ENCODE peak calls at places on chromosomes 3 and 15, in eight cellular contexts. One of them, this sample, is unnamed.

GRCh38 chr15:67521770-67522568 is 1.0 kb downstream of the C15orf61 start:
- DNase-seq in PC-3: peak; percentile 20
- DNase-seq in CD8-positive, alpha-beta T cell: no peak
- DNase-seq in stomach: no peak
- DNase-seq in kidney epithelial cell: no peak
- DNase-seq in CD4-positive, CD25-positive, alpha-beta regulatory T cell: peak; percentile 15
- DNase-seq in left ventricle myocardium inferior: no peak
- DNase-seq in cardiac muscle cell: no peak
- DNase-seq in this sample: no peak

GRCh38 chr3:114221165-114221880 is 16.1 kb downstream of the ZNF80 start:
- DNase-seq in CD8-positive, alpha-beta T cell: no peak
- DNase-seq in cardiac muscle cell: no peak
- DNase-seq in CD4-positive, CD25-positive, alpha-beta regulatory T cell: peak; percentile 56
- DNase-seq in PC-3: no peak
- DNase-seq in stomach: no peak
- DNase-seq in left ventricle myocardium inferior: peak; percentile 43
- DNase-seq in kidney epithelial cell: no peak
- DNase-seq in this sample: no peak

GRCh38 chr15:47293763-47294162 is 423.5 kb upstream of the SEMA6D start:
- DNase-seq in PC-3: no peak
- DNase-seq in left ventricle myocardium inferior: peak; percentile 65
- DNase-seq in CD4-positive, CD25-positive, alpha-beta regulatory T cell: no peak
- DNase-seq in cardiac muscle cell: no peak
- DNase-seq in stomach: no peak
- DNase-seq in CD8-positive, alpha-beta T cell: no peak
- DNase-seq in kidney epithelial cell: no peak
- DNase-seq in this sample: no peak

GRCh38 chr15:61013146-61013545 is 216.0 kb downstream of the RORA start:
- DNase-seq in cardiac muscle cell: no peak
- DNase-seq in CD8-positive, alpha-beta T cell: no peak
- DNase-seq in left ventricle myocardium inferior: no peak
- DNase-seq in stomach: no peak
- DNase-seq in PC-3: no peak
- DNase-seq in kidney epithelial cell: no peak
- DNase-seq in CD4-positive, CD25-positive, alpha-beta regulatory T cell: no peak
- DNase-seq in this sample: no peak

GRCh38 chr15:31399544-31400171 is 73.0 kb downstream of the KLF13 start:
- DNase-seq in left ventricle myocardium inferior: peak; percentile 14
- DNase-seq in CD8-positive, alpha-beta T cell: no peak
- DNase-seq in CD4-positive, CD25-positive, alpha-beta regulatory T cell: no peak
- DNase-seq in kidney epithelial cell: no peak
- DNase-seq in stomach: no peak
- DNase-seq in PC-3: no peak
- DNase-seq in cardiac muscle cell: no peak
- DNase-seq in this sample: no peak

GRCh38 chr3:59812778-59813558 is 763.1 kb upstream of the CFAP20DC start:
- DNase-seq in PC-3: no peak
- DNase-seq in CD8-positive, alpha-beta T cell: no peak
- DNase-seq in left ventricle myocardium inferior: no peak
- DNase-seq in kidney epithelial cell: no peak
- DNase-seq in CD4-positive, CD25-positive, alpha-beta regulatory T cell: no peak
- DNase-seq in cardiac muscle cell: peak; percentile 49
- DNase-seq in stomach: no peak
- DNase-seq in this sample: no peak

GRCh38 chr3:190424478-190425439 is 24.9 kb downstream of the TMEM207 start:
- DNase-seq in PC-3: peak; percentile 78
- DNase-seq in stomach: peak; percentile 33
- DNase-seq in cardiac muscle cell: peak; percentile 64
- DNase-seq in CD4-positive, CD25-positive, alpha-beta regulatory T cell: peak; percentile 33
- DNase-seq in kidney epithelial cell: no peak
- DNase-seq in left ventricle myocardium inferior: peak; percentile 24
- DNase-seq in CD8-positive, alpha-beta T cell: peak; percentile 1
- DNase-seq in this sample: no peak

GRCh38 chr3:112930771-112931170 is 44.1 kb downstream of the CD200R1 start:
- DNase-seq in cardiac muscle cell: no peak
- DNase-seq in kidney epithelial cell: no peak
- DNase-seq in left ventricle myocardium inferior: no peak
- DNase-seq in PC-3: no peak
- DNase-seq in stomach: no peak
- DNase-seq in CD8-positive, alpha-beta T cell: no peak
- DNase-seq in CD4-positive, CD25-positive, alpha-beta regulatory T cell: no peak
- DNase-seq in this sample: no peak

GRCh38 chr3:150094150-150094932 is 123.6 kb upstream of the PFN2 start:
- DNase-seq in PC-3: peak; percentile 92
- DNase-seq in cardiac muscle cell: no peak
- DNase-seq in left ventricle myocardium inferior: no peak
- DNase-seq in CD8-positive, alpha-beta T cell: no peak
- DNase-seq in CD4-positive, CD25-positive, alpha-beta regulatory T cell: no peak
- DNase-seq in stomach: no peak
- DNase-seq in kidney epithelial cell: peak; percentile 65
- DNase-seq in this sample: no peak

GRCh38 chr3:196219194-196219969 is 3.0 kb downstream of the SLC51A start:
- DNase-seq in stomach: no peak
- DNase-seq in PC-3: peak; percentile 91
- DNase-seq in CD4-positive, CD25-positive, alpha-beta regulatory T cell: peak; percentile 69
- DNase-seq in cardiac muscle cell: no peak
- DNase-seq in left ventricle myocardium inferior: peak; percentile 36
- DNase-seq in kidney epithelial cell: peak; percentile 66
- DNase-seq in CD8-positive, alpha-beta T cell: peak; percentile 43
- DNase-seq in this sample: no peak

GRCh38 chr15:62883938-62884479 is 158.5 kb upstream of the TPM1 start:
- DNase-seq in kidney epithelial cell: no peak
- DNase-seq in PC-3: no peak
- DNase-seq in cardiac muscle cell: no peak
- DNase-seq in CD8-positive, alpha-beta T cell: no peak
- DNase-seq in stomach: no peak
- DNase-seq in CD4-positive, CD25-positive, alpha-beta regulatory T cell: no peak
- DNase-seq in left ventricle myocardium inferior: no peak
- DNase-seq in this sample: no peak

GRCh38 chr15:57138260-57138895 is 219.9 kb downstream of the TCF12 start:
- DNase-seq in kidney epithelial cell: no peak
- DNase-seq in PC-3: peak; percentile 66
- DNase-seq in left ventricle myocardium inferior: no peak
- DNase-seq in CD8-positive, alpha-beta T cell: no peak
- DNase-seq in CD4-positive, CD25-positive, alpha-beta regulatory T cell: no peak
- DNase-seq in stomach: peak; percentile 31
- DNase-seq in cardiac muscle cell: peak; percentile 74
- DNase-seq in this sample: no peak

GRCh38 chr3:71875461-71875947 is 90.6 kb upstream of the PROK2 start:
- DNase-seq in kidney epithelial cell: peak; percentile 26
- DNase-seq in CD8-positive, alpha-beta T cell: peak; percentile 60
- DNase-seq in left ventricle myocardium inferior: peak; percentile 70
- DNase-seq in CD4-positive, CD25-positive, alpha-beta regulatory T cell: peak; percentile 74
- DNase-seq in cardiac muscle cell: peak; percentile 79
- DNase-seq in stomach: peak; percentile 76
- DNase-seq in PC-3: peak; percentile 83
- DNase-seq in this sample: peak; percentile 86

GRCh38 chr3:61688307-61688695 is 126.9 kb downstream of the PTPRG start:
- DNase-seq in left ventricle myocardium inferior: no peak
- DNase-seq in CD8-positive, alpha-beta T cell: no peak
- DNase-seq in cardiac muscle cell: peak; percentile 30
- DNase-seq in stomach: no peak
- DNase-seq in PC-3: no peak
- DNase-seq in CD4-positive, CD25-positive, alpha-beta regulatory T cell: no peak
- DNase-seq in kidney epithelial cell: no peak
- DNase-seq in this sample: no peak

GRCh38 chr3:175743733-175744400 is 884.7 kb downstream of the NAALADL2 start:
- DNase-seq in CD4-positive, CD25-positive, alpha-beta regulatory T cell: no peak
- DNase-seq in stomach: no peak
- DNase-seq in PC-3: peak; percentile 92
- DNase-seq in cardiac muscle cell: no peak
- DNase-seq in left ventricle myocardium inferior: no peak
- DNase-seq in kidney epithelial cell: peak; percentile 56
- DNase-seq in CD8-positive, alpha-beta T cell: no peak
- DNase-seq in this sample: no peak

GRCh38 chr3:65915477-65915876 is 123.2 kb downstream of the MAGI1 start:
- DNase-seq in CD8-positive, alpha-beta T cell: no peak
- DNase-seq in PC-3: no peak
- DNase-seq in stomach: no peak
- DNase-seq in kidney epithelial cell: no peak
- DNase-seq in CD4-positive, CD25-positive, alpha-beta regulatory T cell: no peak
- DNase-seq in cardiac muscle cell: no peak
- DNase-seq in left ventricle myocardium inferior: no peak
- DNase-seq in this sample: no peak

GRCh38 chr3:39453134-39453533 is 14.3 kb upstream of the MOBP start:
- DNase-seq in stomach: no peak
- DNase-seq in cardiac muscle cell: no peak
- DNase-seq in CD8-positive, alpha-beta T cell: no peak
- DNase-seq in CD4-positive, CD25-positive, alpha-beta regulatory T cell: no peak
- DNase-seq in PC-3: no peak
- DNase-seq in left ventricle myocardium inferior: no peak
- DNase-seq in kidney epithelial cell: no peak
- DNase-seq in this sample: no peak

GRCh38 chr3:134699141-134699711 is 48.4 kb upstream of the KY start:
- DNase-seq in PC-3: no peak
- DNase-seq in left ventricle myocardium inferior: no peak
- DNase-seq in cardiac muscle cell: no peak
- DNase-seq in kidney epithelial cell: no peak
- DNase-seq in stomach: no peak
- DNase-seq in CD4-positive, CD25-positive, alpha-beta regulatory T cell: no peak
- DNase-seq in CD8-positive, alpha-beta T cell: no peak
- DNase-seq in this sample: peak; percentile 84

GRCh38 chr3:11455977-11456376 is 183.8 kb downstream of the ATG7 start:
- DNase-seq in kidney epithelial cell: no peak
- DNase-seq in left ventricle myocardium inferior: no peak
- DNase-seq in CD4-positive, CD25-positive, alpha-beta regulatory T cell: no peak
- DNase-seq in cardiac muscle cell: no peak
- DNase-seq in PC-3: no peak
- DNase-seq in CD8-positive, alpha-beta T cell: no peak
- DNase-seq in stomach: no peak
- DNase-seq in this sample: no peak

DNA sequence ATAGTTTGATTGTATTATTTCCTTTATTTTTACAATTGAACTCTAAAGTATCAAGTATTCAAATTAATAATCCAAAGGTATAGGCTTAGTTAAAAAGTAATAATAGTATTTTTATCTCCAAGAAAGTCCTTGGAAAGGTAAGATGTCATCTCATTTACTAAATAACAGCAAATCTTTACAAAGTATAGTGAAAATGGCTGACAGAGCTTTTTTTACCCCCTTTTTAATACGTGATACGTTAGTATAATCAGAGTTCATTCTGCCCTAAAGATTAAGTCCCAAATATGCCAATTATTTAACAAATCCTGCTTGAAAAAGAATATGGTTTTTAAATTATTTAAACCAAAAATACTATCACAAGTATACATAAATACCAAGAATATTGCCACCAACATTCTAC is 12.2 kb downstream of the CBLB start:
- DNase-seq in kidney epithelial cell: no peak
- DNase-seq in cardiac muscle cell: no peak
- DNase-seq in left ventricle myocardium inferior: no peak
- DNase-seq in CD4-positive, CD25-positive, alpha-beta regulatory T cell: no peak
- DNase-seq in PC-3: no peak
- DNase-seq in CD8-positive, alpha-beta T cell: no peak
- DNase-seq in stomach: no peak
- DNase-seq in this sample: no peak
- H3K36me3 ChIP-seq in kidney epithelial cell: no peaks in the 10 kb centered on the region
- H3K36me3 ChIP-seq in cardiac muscle cell: peaks cover 13% of the 10 kb centered on the region
- H3K36me3 ChIP-seq in left ventricle myocardium inferior: peaks cover 56% of the 10 kb centered on the region
- H3K36me3 ChIP-seq in CD4-positive, CD25-positive, alpha-beta regulatory T cell: peaks cover 56% of the 10 kb centered on the region
- H3K36me3 ChIP-seq in PC-3: peaks cover 9% of the 10 kb centered on the region
- H3K36me3 ChIP-seq in CD8-positive, alpha-beta T cell: peaks cover 10% of the 10 kb centered on the region
- H3K36me3 ChIP-seq in stomach: peaks cover 53% of the 10 kb centered on the region
- H3K36me3 ChIP-seq in this sample: no peaks in the 10 kb centered on the region

DNA sequence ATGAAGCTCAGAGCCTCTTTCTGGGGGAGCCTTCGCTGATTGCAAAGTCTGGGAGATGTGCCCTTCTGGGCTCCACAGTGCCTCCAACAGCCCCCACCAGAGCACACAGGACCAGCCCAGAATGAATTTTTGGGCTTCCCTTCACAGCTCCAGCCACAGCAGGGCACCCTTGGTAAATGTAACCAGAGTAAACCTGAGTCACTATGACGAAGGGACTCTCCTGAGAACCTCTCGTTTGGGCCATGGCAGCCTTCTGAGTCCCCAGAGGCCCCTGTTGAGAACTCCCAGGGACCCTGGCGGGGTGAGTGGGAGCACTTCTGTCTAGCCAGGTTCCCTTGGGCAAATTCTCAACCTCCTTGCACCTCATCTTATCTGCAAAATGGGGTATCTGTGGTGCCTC is 20.8 kb downstream of the FAM3D start:
- DNase-seq in left ventricle myocardium inferior: no peak
- DNase-seq in PC-3: peak; percentile 26
- DNase-seq in cardiac muscle cell: no peak
- DNase-seq in CD8-positive, alpha-beta T cell: no peak
- DNase-seq in kidney epithelial cell: no peak
- DNase-seq in CD4-positive, CD25-positive, alpha-beta regulatory T cell: no peak
- DNase-seq in stomach: no peak
- DNase-seq in this sample: no peak
- H3K36me3 ChIP-seq in left ventricle myocardium inferior: no peaks in the 10 kb centered on the region
- H3K36me3 ChIP-seq in PC-3: no peaks in the 10 kb centered on the region
- H3K36me3 ChIP-seq in cardiac muscle cell: no peaks in the 10 kb centered on the region
- H3K36me3 ChIP-seq in CD8-positive, alpha-beta T cell: no peaks in the 10 kb centered on the region
- H3K36me3 ChIP-seq in kidney epithelial cell: no peaks in the 10 kb centered on the region
- H3K36me3 ChIP-seq in CD4-positive, CD25-positive, alpha-beta regulatory T cell: no peaks in the 10 kb centered on the region
- H3K36me3 ChIP-seq in stomach: no peaks in the 10 kb centered on the region
- H3K36me3 ChIP-seq in this sample: no peaks in the 10 kb centered on the region

GRCh38 chr15:100980410-100981046 is 61.4 kb downstream of the LRRK1 start:
- DNase-seq in PC-3: no peak
- DNase-seq in stomach: no peak
- DNase-seq in CD8-positive, alpha-beta T cell: no peak
- DNase-seq in cardiac muscle cell: no peak
- DNase-seq in kidney epithelial cell: no peak
- DNase-seq in CD4-positive, CD25-positive, alpha-beta regulatory T cell: no peak
- DNase-seq in left ventricle myocardium inferior: no peak
- DNase-seq in this sample: no peak
- H3K36me3 ChIP-seq in PC-3: no peaks in the 10 kb centered on the region
- H3K36me3 ChIP-seq in stomach: peaks cover 15% of the 10 kb centered on the region
- H3K36me3 ChIP-seq in CD8-positive, alpha-beta T cell: no peaks in the 10 kb centered on the region
- H3K36me3 ChIP-seq in cardiac muscle cell: no peaks in the 10 kb centered on the region
- H3K36me3 ChIP-seq in kidney epithelial cell: no peaks in the 10 kb centered on the region
- H3K36me3 ChIP-seq in CD4-positive, CD25-positive, alpha-beta regulatory T cell: no peaks in the 10 kb centered on the region
- H3K36me3 ChIP-seq in left ventricle myocardium inferior: no peaks in the 10 kb centered on the region
- H3K36me3 ChIP-seq in this sample: no peaks in the 10 kb centered on the region

GRCh38 chr15:72342385-72342784 is 22.4 kb upstream of the CELF6 start:
- DNase-seq in cardiac muscle cell: peak; percentile 40
- DNase-seq in PC-3: peak; percentile 70
- DNase-seq in CD8-positive, alpha-beta T cell: no peak
- DNase-seq in stomach: peak; percentile 32
- DNase-seq in CD4-positive, CD25-positive, alpha-beta regulatory T cell: peak; percentile 19
- DNase-seq in left ventricle myocardium inferior: no peak
- DNase-seq in kidney epithelial cell: no peak
- DNase-seq in this sample: peak; percentile 19

GRCh38 chr15:72340366-72340765 is 20.4 kb upstream of the CELF6 start:
- DNase-seq in kidney epithelial cell: no peak
- DNase-seq in CD8-positive, alpha-beta T cell: no peak
- DNase-seq in stomach: no peak
- DNase-seq in PC-3: no peak
- DNase-seq in left ventricle myocardium inferior: no peak
- DNase-seq in CD4-positive, CD25-positive, alpha-beta regulatory T cell: no peak
- DNase-seq in cardiac muscle cell: no peak
- DNase-seq in this sample: peak; percentile 52

GRCh38 chr15:72344602-72345001 is 24.6 kb upstream of the CELF6 start:
- DNase-seq in PC-3: no peak
- DNase-seq in CD4-positive, CD25-positive, alpha-beta regulatory T cell: no peak
- DNase-seq in cardiac muscle cell: no peak
- DNase-seq in CD8-positive, alpha-beta T cell: no peak
- DNase-seq in kidney epithelial cell: no peak
- DNase-seq in left ventricle myocardium inferior: no peak
- DNase-seq in stomach: no peak
- DNase-seq in this sample: no peak

GRCh38 chr15:72341361-72341760 is 21.4 kb upstream of the CELF6 start:
- DNase-seq in kidney epithelial cell: no peak
- DNase-seq in CD8-positive, alpha-beta T cell: no peak
- DNase-seq in cardiac muscle cell: peak; percentile 63
- DNase-seq in left ventricle myocardium inferior: no peak
- DNase-seq in CD4-positive, CD25-positive, alpha-beta regulatory T cell: no peak
- DNase-seq in PC-3: peak; percentile 51
- DNase-seq in stomach: no peak
- DNase-seq in this sample: peak; percentile 31

GRCh38 chr15:72345280-72345679 is 25.3 kb upstream of the CELF6 start:
- DNase-seq in CD8-positive, alpha-beta T cell: no peak
- DNase-seq in PC-3: no peak
- DNase-seq in cardiac muscle cell: no peak
- DNase-seq in kidney epithelial cell: no peak
- DNase-seq in left ventricle myocardium inferior: no peak
- DNase-seq in stomach: no peak
- DNase-seq in CD4-positive, CD25-positive, alpha-beta regulatory T cell: no peak
- DNase-seq in this sample: no peak
- H3K36me3 ChIP-seq in CD8-positive, alpha-beta T cell: peaks cover 45% of the 10 kb centered on the region
- H3K36me3 ChIP-seq in PC-3: no peaks in the 10 kb centered on the region
- H3K36me3 ChIP-seq in cardiac muscle cell: peaks cover 40% of the 10 kb centered on the region
- H3K36me3 ChIP-seq in kidney epithelial cell: no peaks in the 10 kb centered on the region
- H3K36me3 ChIP-seq in left ventricle myocardium inferior: peaks cover 82% of the 10 kb centered on the region
- H3K36me3 ChIP-seq in stomach: peaks cover 81% of the 10 kb centered on the region
- H3K36me3 ChIP-seq in CD4-positive, CD25-positive, alpha-beta regulatory T cell: peaks cover 67% of the 10 kb centered on the region
- H3K36me3 ChIP-seq in this sample: peaks cover 68% of the 10 kb centered on the region

This sample was measured in vagina.